ENCODE peak calls at places on chromosomes 4 and X, in five cellular contexts. P is K562, R is HepG2, W is SK-N-SH, J is tibial nerve. Y is an unnamed sample.

GRCh38 chrX:10240918-10241317 is 84.1 kb downstream of the CLCN4 start:
- DNase-seq in P (no peak), R (no peak), W (no peak), J (peak; percentile 14), Y (no peak)

GRCh38 chr4:145153181-145153903 is 27.0 kb downstream of the OTUD4 start:
- DNase-seq in P (no peak), R (no peak), W (no peak), J (no peak), Y (no peak)

GRCh38 chr4:168200685-168201084 is 108.3 kb downstream of the ANXA10 start:
- DNase-seq in P (no peak), R (peak; percentile 7), W (no peak), J (no peak), Y (no peak)

GRCh38 chr4:159018062-159018629 is 84.7 kb upstream of the RAPGEF2 start:
- DNase-seq in P (peak; percentile 41), R (no peak), W (no peak), J (no peak), Y (no peak)

GRCh38 chrX:151753313-151754041 is 18.9 kb downstream of the CNGA2 start:
- DNase-seq in P (peak; percentile 67), R (peak; percentile 13), W (peak; percentile 64), J (peak; percentile 34), Y (peak; percentile 67)

GRCh38 chr4:42458686-42459085 is 61.4 kb downstream of the SHISA3 start:
- DNase-seq in P (no peak), R (no peak), W (no peak), J (no peak), Y (no peak)

GRCh38 chr4:145153904-145154298 is 26.5 kb downstream of the OTUD4 start:
- DNase-seq in P (no peak), R (no peak), W (no peak), J (no peak), Y (no peak)

GRCh38 chr4:793941-794621 is 31.8 kb downstream of the CPLX1 start:
- DNase-seq in P (no peak), R (no peak), W (no peak), J (no peak), Y (no peak)

GRCh38 chr4:6772223-6772928 is 10.2 kb upstream of the KIAA0232 start:
- DNase-seq in P (no peak), R (no peak), W (no peak), J (no peak), Y (no peak)

GRCh38 chr4:11426716-11427115 is 2.0 kb downstream of the HS3ST1 start:
- DNase-seq in P (no peak), R (no peak), W (no peak), J (no peak), Y (no peak)

GRCh38 chr4:184896868-184897715 is 71.3 kb upstream of the ACSL1 start:
- DNase-seq in P (no peak), R (peak; percentile 46), W (no peak), J (peak; percentile 70), Y (no peak)

GRCh38 chrX:150227873-150228272 is 135.2 kb upstream of the MAMLD1 start:
- DNase-seq in P (no peak), R (no peak), W (no peak), J (no peak), Y (no peak)

GRCh38 chr4:5785806-5786680 is 75.0 kb downstream of the EVC start:
- DNase-seq in P (no peak), R (no peak), W (no peak), J (no peak), Y (peak; percentile 13)

GRCh38 chr4:108556588-108557200 is 63.7 kb upstream of the RPL34 start:
- DNase-seq in P (no peak), R (no peak), W (no peak), J (no peak), Y (no peak)

GRCh38 chr4:2927016-2927695 is 36.0 kb downstream of the NOP14 start:
- DNase-seq in P (no peak), R (no peak), W (no peak), J (no peak), Y (peak; percentile 52)

GRCh38 chrX:9678215-9678980 is 87.2 kb downstream of the GPR143 start:
- DNase-seq in P (no peak), R (no peak), W (no peak), J (no peak), Y (no peak)

GRCh38 chrX:68691921-68692320 is 44.5 kb downstream of the STARD8 start:
- DNase-seq in P (no peak), R (no peak), W (no peak), J (no peak), Y (no peak)

GRCh38 chrX:150377010-150377409 is 13.9 kb downstream of the MAMLD1 start:
- DNase-seq in P (no peak), R (no peak), W (no peak), J (no peak), Y (no peak)

GRCh38 chr4:176882201-176882600 is 89.5 kb upstream of the VEGFC start:
- DNase-seq in P (no peak), R (no peak), W (no peak), J (no peak), Y (no peak)

GRCh38 chr4:53196872-53197759 is 168.7 kb downstream of the SCFD2 start:
- DNase-seq in P (peak; percentile 49), R (peak; percentile 65), W (peak; percentile 24), J (peak; percentile 9), Y (no peak)

GRCh38 chr4:169249214-169249973 is 21.4 kb downstream of the SH3RF1 start:
- DNase-seq in P (no peak), R (peak; percentile 90), W (no peak), J (no peak), Y (no peak)
- TF ChIP-seq EP300 in P (no peak), R (no peak), W (no peak), J (no peak), Y (no peak)

DNA sequence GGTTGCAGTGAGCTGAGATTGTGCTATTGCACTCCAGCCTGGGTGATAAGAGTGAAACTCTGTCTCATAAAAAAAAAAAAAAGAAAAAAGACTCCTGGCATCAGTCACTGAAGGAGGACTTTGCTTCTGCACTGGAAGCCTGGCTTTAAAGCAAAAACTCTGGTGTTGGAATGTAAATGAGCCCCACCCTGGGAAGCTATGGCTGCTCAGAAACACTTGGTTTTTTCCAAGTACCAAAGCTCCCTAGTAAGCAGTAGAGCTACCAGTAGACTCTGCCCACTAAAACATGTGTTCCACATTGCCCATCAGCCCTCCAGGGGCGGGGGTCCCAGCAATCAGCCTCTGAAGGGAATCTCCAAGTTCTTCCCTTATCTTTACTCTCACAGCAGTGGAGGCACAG is 154.4 kb downstream of the SHROOM3 start:
- DNase-seq in P (no peak), R (no peak), W (no peak), J (no peak), Y (no peak)
- H3K4me3 ChIP-seq in P (no peak overlapping the region), R (no peak overlapping the region), W (no peak overlapping the region), J (no peak overlapping the region), Y (no peak overlapping the region)

DNA sequence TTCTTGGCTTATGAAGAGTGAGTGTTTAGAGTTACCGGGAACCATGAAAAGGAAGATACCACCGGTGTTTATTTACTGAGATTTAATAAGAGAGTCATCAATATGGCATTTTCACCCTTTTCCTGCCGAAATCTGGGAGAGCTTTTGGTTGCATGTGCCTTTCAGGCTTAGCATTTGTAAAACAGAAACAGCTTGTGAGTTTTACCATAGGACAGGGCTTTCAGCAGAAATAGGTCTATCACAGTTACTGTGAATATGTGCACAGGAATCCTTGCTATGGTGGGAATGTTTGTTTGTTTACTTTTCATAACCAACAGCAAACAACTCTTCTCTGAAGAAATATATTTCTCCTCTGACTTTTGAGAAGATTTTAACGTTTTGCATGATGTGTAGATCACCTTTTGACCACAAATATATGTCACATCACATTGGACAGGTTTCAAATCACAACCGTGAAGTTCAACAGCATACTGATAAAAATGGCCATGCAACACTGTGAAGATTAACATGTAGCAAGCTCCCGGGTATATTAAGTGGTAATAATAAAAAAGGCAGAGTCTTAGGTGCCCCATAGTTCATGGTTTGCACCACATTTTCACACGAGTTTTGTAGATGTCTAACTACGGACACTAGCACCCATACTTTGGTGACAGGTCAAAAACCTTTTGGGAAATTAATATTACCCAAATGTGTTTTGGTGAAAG is 21.3 kb downstream of the ARHGAP24 start:
- DNase-seq in P (no peak), R (no peak), W (no peak), J (no peak), Y (no peak)
- TF ChIP-seq EP300 in P (no peak), R (no peak), W (no peak), J (no peak), Y (no peak)

DNA sequence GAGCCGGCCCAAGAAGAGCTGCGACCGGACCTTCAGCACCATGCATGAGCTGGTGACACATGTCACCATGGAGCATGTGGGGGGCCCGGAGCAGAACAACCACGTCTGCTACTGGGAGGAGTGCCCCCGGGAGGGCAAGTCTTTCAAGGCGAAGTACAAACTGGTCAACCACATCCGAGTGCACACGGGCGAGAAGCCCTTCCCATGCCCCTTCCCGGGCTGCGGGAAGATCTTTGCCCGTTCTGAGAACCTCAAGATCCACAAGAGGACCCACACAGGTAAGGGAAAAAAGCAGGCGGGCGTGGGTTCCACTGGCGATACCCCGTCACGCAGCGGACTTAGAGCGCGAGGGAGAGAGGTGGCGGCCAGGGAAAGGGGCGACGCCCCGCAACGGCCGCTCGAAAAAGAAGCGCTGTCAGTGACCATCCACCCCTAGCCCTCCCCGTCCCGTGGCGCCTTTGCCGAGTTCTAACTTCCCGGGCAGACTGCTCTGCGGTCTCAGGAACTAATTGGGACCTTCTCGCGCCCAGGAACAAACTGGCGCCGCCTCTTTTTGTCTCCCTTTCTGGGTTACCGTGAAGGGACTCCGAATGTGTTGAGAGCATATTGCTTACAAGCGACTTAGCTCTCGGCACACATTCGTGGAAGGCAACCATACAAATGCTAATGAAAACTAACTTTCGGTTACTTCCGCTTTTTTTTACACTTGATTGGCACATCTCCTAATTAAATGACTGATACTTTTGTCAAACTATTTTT is 1.7 kb downstream of the ZIC3 start:
- DNase-seq in P (no peak), R (no peak), W (no peak), J (no peak), Y (no peak)
- H3K4me3 ChIP-seq in P (no peak overlapping the region), R (no peak overlapping the region), W (no peak overlapping the region), J (peak overlapping the region; percentile 7), Y (peak overlapping the region; percentile 59)